ENCODE peak calls at places on chromosomes 3 and 15, in ten cellular contexts. H, E, D, S, N, R, T, A, F and M are unnamed samples.
A peak's percentile ranks its signal among the peaks of the same experiment; 100 is the strongest.

GRCh38 chr15:71455878-71456277 is 340.6 kb downstream of the THSD4 start:
- DNase-seq in H (no peak), E (no peak), D (no peak), S (no peak), N (peak; percentile 69), R (no peak), T (no peak), A (no peak), F (no peak), M (no peak)

GRCh38 chr3:23671901-23672589 is 133.7 kb upstream of the UBE2E1 start:
- DNase-seq in H (peak; percentile 70), E (peak; percentile 48), D (no peak), S (no peak), N (no peak), R (no peak), T (no peak), A (no peak), F (no peak), M (no peak)

GRCh38 chr3:177443469-177443868 is 246.2 kb upstream of the TBL1XR1 start:
- DNase-seq in H (no peak), E (peak; percentile 48), D (no peak), S (no peak), N (peak; percentile 12), R (no peak), T (peak; percentile 63), A (peak; percentile 25), F (no peak), M (no peak)

GRCh38 chr15:67646847-67647246 is 104.3 kb downstream of the MAP2K5 start:
- DNase-seq in H (no peak), E (no peak), D (no peak), S (no peak), N (no peak), R (no peak), T (no peak), A (no peak), F (no peak), M (no peak)

GRCh38 chr3:9213019-9213646 is 36.3 kb downstream of the SRGAP3 start:
- DNase-seq in H (no peak), E (no peak), D (no peak), S (no peak), N (no peak), R (no peak), T (no peak), A (no peak), F (no peak), M (no peak)

GRCh38 chr15:65304393-65305143 is at the start of gene RNU5B-1:
- DNase-seq in H (peak; percentile 81), E (peak; percentile 99), D (peak; percentile 88), S (peak; percentile 59), N (peak; percentile 93), R (no peak), T (peak; percentile 98), A (peak; percentile 99), F (peak; percentile 91), M (peak; percentile 89)

GRCh38 chr3:23189183-23189582 is 13.9 kb upstream of the UBE2E2 start:
- DNase-seq in H (no peak), E (no peak), D (no peak), S (no peak), N (no peak), R (no peak), T (no peak), A (no peak), F (no peak), M (no peak)

GRCh38 chr3:124363451-124363850 is 366.8 kb upstream of the UMPS start:
- DNase-seq in H (no peak), E (peak; percentile 96), D (no peak), S (no peak), N (no peak), R (no peak), T (peak; percentile 26), A (no peak), F (no peak), M (no peak)

GRCh38 chr3:66253790-66254620 is 33.2 kb downstream of the SLC25A26 start:
- DNase-seq in H (no peak), E (peak; percentile 72), D (peak; percentile 27), S (no peak), N (peak; percentile 23), R (peak; percentile 20), T (peak; percentile 27), A (peak; percentile 33), F (peak; percentile 30), M (no peak)

GRCh38 chr3:156674911-156675743 is 737 bp downstream of the TIPARP start:
- DNase-seq in H (peak; percentile 92), E (peak; percentile 56), D (peak; percentile 72), S (peak; percentile 19), N (no peak), R (peak; percentile 41), T (peak; percentile 69), A (no peak), F (peak; percentile 62), M (peak; percentile 60)

DNA sequence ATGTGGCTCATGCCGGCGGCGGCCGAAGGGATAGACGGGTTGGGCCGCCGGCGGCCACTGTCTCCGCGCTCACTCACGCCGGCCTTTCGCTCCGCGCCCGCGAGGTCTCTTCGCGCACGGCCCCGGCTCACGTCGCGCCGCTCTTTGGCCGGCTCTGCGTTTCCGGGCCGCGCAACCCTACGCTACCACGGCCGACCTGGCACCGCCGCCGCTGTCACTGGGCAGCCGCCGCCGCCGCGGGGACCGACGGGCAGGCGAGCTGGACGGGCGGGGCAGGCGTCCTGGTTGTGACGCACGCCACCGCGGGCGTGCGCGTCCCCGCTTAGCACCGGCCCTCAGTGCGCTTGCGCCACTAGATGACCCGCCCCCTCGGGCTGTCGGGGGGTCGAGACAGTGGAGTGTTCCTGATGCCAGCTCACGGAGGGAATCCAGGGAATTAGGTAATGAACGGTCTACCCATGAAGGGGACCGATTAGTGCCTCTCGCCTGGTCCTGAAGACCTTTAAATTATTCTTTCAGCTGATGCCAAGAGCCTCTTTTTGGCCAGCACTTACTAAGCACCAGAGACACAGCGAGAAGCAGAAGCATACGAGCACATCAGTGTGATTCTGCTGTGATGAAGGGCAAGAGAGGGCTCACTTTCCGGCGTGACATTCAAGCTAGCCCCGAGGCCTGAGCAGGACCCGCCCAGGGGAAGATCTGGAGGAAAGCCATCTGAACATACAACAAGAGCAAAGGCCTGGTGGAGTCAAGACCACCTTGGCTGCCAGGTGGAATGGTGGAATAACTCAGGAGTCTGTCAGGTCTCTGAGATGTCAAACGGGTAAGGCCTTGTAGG is at the start of gene PRKAR2A:
- DNase-seq in H (peak; percentile 97), E (peak; percentile 84), D (peak; percentile 64), S (peak; percentile 78), N (peak; percentile 73), R (peak; percentile 61), T (peak; percentile 79), A (peak; percentile 39), F (peak; percentile 76), M (no peak)
- H3K4me1 ChIP-seq in H (peaks cover 1% of the 10 kb centered on the region), E (peaks cover 3% of the 10 kb centered on the region), D (peaks cover 15% of the 10 kb centered on the region), S (peaks cover 26% of the 10 kb centered on the region), N (peaks cover 26% of the 10 kb centered on the region), R (no peaks in the 10 kb centered on the region), T (no peaks in the 10 kb centered on the region), A (peaks cover 13% of the 10 kb centered on the region), F (peaks cover 33% of the 10 kb centered on the region), M (no peaks in the 10 kb centered on the region)

GRCh38 chr3:172766718-172767405 is 16.3 kb downstream of the ECT2 start:
- DNase-seq in H (no peak), E (no peak), D (no peak), S (no peak), N (no peak), R (no peak), T (no peak), A (no peak), F (no peak), M (no peak)
- H3K4me1 ChIP-seq in H (no peaks in the 10 kb centered on the region), E (no peaks in the 10 kb centered on the region), D (no peaks in the 10 kb centered on the region), S (no peaks in the 10 kb centered on the region), N (no peaks in the 10 kb centered on the region), R (no peaks in the 10 kb centered on the region), T (no peaks in the 10 kb centered on the region), A (no peaks in the 10 kb centered on the region), F (no peaks in the 10 kb centered on the region), M (no peaks in the 10 kb centered on the region)

GRCh38 chr15:101242160-101242998 is 9.5 kb downstream of the CHSY1 start:
- DNase-seq in H (no peak), E (no peak), D (peak; percentile 75), S (peak; percentile 48), N (no peak), R (no peak), T (no peak), A (no peak), F (peak; percentile 83), M (peak; percentile 83)

GRCh38 chr15:101240364-101240763 is 11.5 kb downstream of the CHSY1 start:
- DNase-seq in H (no peak), E (peak; percentile 82), D (no peak), S (no peak), N (no peak), R (no peak), T (no peak), A (no peak), F (no peak), M (no peak)

GRCh38 chr15:101237161-101237775 is 14.6 kb downstream of the CHSY1 start:
- DNase-seq in H (no peak), E (no peak), D (no peak), S (no peak), N (no peak), R (no peak), T (no peak), A (no peak), F (no peak), M (no peak)

GRCh38 chr15:101242999-101243336 is 8.9 kb downstream of the CHSY1 start:
- DNase-seq in H (no peak), E (no peak), D (no peak), S (no peak), N (no peak), R (no peak), T (no peak), A (no peak), F (no peak), M (no peak)

DNA sequence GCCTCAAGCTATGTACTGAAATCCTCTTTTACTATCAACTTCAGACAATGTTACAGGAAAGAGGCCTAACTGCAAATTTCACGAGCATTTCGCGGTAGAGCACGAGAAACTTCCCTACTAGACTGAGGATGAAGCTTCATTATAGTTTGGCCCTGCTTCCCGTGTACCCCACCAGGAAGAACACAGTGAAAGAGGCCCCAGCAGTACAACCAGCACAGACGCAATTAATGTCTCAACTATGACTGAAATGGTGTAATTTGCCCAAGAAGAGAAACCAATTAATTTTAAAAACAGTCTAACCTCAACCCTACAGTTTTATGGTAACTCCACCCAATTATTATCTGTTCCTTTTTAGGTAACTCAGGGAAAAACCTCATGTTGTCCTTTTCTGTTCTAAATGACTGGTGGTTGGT is 12.1 kb downstream of the CHSY1 start:
- DNase-seq in H (no peak), E (no peak), D (no peak), S (no peak), N (no peak), R (no peak), T (no peak), A (no peak), F (no peak), M (no peak)
- H3K4me1 ChIP-seq in H (peaks cover 16% of the 10 kb centered on the region), E (peaks cover 34% of the 10 kb centered on the region), D (peaks cover 56% of the 10 kb centered on the region), S (peaks cover 59% of the 10 kb centered on the region), N (peaks cover 55% of the 10 kb centered on the region), R (peaks cover 7% of the 10 kb centered on the region), T (peaks cover 29% of the 10 kb centered on the region), A (peaks cover 42% of the 10 kb centered on the region), F (peaks cover 60% of the 10 kb centered on the region), M (peaks cover 34% of the 10 kb centered on the region)

DNA sequence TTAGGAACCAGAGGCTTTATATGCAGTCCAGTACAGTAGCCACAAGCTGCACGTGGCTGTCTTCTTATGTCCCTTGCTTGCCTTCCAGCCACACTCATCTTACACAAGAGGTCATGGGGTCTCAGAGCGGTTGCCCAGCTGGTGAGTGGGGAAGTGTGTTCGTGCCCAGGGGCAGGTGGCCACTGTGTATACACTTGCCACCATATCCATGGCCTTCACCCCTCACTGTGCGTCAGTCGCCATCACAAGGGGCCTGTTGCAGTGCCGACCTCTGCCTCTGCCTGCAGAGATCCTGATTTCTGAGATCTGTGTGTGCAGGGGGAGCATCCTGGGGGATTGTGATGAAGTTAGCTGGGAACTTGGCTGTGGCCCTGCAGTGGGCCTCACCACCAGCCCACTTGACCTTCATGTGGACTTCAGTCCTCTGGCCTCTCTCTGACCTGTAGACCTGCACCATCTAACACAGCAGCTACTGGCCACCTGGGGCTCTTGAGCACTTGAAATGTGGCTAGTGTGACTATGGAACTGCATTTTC is 43.1 kb upstream of the SACM1L start:
- DNase-seq in H (peak; percentile 57), E (peak; percentile 41), D (no peak), S (no peak), N (peak; percentile 46), R (no peak), T (no peak), A (no peak), F (no peak), M (no peak)
- H3K4me1 ChIP-seq in H (peaks cover 3% of the 10 kb centered on the region), E (peaks cover 47% of the 10 kb centered on the region), D (no peaks in the 10 kb centered on the region), S (no peaks in the 10 kb centered on the region), N (peaks cover 73% of the 10 kb centered on the region), R (peaks cover 2% of the 10 kb centered on the region), T (no peaks in the 10 kb centered on the region), A (peaks cover 58% of the 10 kb centered on the region), F (no peaks in the 10 kb centered on the region), M (no peaks in the 10 kb centered on the region)